ENCODE peak calls at places on chromosomes 1 and 21, in ten cellular contexts. U, X, W, A, N, E, O, I, C and B are unnamed samples.

GRCh38 chr1:26391450-26391849 is 18.9 kb upstream of the ZNF683 start:
- DNase-seq in U (no peak), X (no peak), W (peak), A (peak), N (peak), E (no peak), O (no peak), I (no peak), C (peak), B (peak)

GRCh38 chr1:117735045-117735992 is 129.5 kb downstream of the TENT5C start:
- DNase-seq in U (no peak), X (no peak), W (peak), A (peak), N (peak), E (no peak), O (no peak), I (no peak), C (peak), B (peak)

GRCh38 chr1:40630488-40631223 is 34.8 kb downstream of the RIMS3 start:
- DNase-seq in U (no peak), X (no peak), W (peak), A (no peak), N (peak), E (no peak), O (no peak), I (no peak), C (no peak), B (peak)

GRCh38 chr1:101295212-101295611 is 58.4 kb downstream of the S1PR1 start:
- DNase-seq in U (no peak), X (no peak), W (no peak), A (no peak), N (peak), E (no peak), O (no peak), I (no peak), C (no peak), B (no peak)

GRCh38 chr21:21481238-21481637 is 483.0 kb downstream of the NCAM2 start:
- DNase-seq in U (no peak), X (no peak), W (peak), A (no peak), N (no peak), E (no peak), O (no peak), I (no peak), C (no peak), B (no peak)

GRCh38 chr1:236065509-236066005 is 667 bp upstream of the NID1 start:
- DNase-seq in U (no peak), X (no peak), W (no peak), A (no peak), N (no peak), E (no peak), O (no peak), I (no peak), C (no peak), B (no peak)

GRCh38 chr21:43889055-43889454 is 24.0 kb downstream of the AGPAT3 start:
- DNase-seq in U (no peak), X (no peak), W (no peak), A (no peak), N (no peak), E (no peak), O (no peak), I (no peak), C (no peak), B (no peak)

GRCh38 chr21:41786521-41786987 is 19.7 kb upstream of the RIPK4 start:
- DNase-seq in U (no peak), X (no peak), W (no peak), A (no peak), N (peak), E (no peak), O (no peak), I (no peak), C (peak), B (no peak)

GRCh38 chr1:2045468-2046224 is 4.6 kb upstream of the PRKCZ start:
- DNase-seq in U (no peak), X (no peak), W (peak), A (no peak), N (no peak), E (no peak), O (no peak), I (no peak), C (no peak), B (no peak)

GRCh38 chr1:84771895-84772294 is 81.6 kb upstream of the SSX2IP start:
- DNase-seq in U (no peak), X (no peak), W (no peak), A (no peak), N (no peak), E (no peak), O (no peak), I (no peak), C (no peak), B (no peak)

GRCh38 chr1:206029484-206029883 is 5.8 kb upstream of the CTSE start:
- DNase-seq in U (no peak), X (peak), W (peak), A (no peak), N (no peak), E (no peak), O (no peak), I (no peak), C (no peak), B (no peak)

GRCh38 chr1:220221269-220221668 is 51.0 kb downstream of the RAB3GAP2 start:
- DNase-seq in U (no peak), X (no peak), W (no peak), A (no peak), N (no peak), E (no peak), O (no peak), I (no peak), C (no peak), B (no peak)